ENCODE peak calls at places on chromosomes 11 and 22, in nine cellular contexts. I is cardiac muscle cell, X is brain microvascular endothelial cell, F is cardiac fibroblast, W is OCI-LY7, U is fibroblast of the aortic adventitia, K is progenitor cell of endocrine pancreas, S is heart left ventricle, Q is ovary. P is an unnamed sample.

GRCh38 chr11:128757235-128757711 is 63.4 kb downstream of the FLI1 start:
- DNase-seq in U (no peak), F (peak; percentile 83), X (peak; percentile 77), Q (no peak), S (no peak), W (peak; percentile 88), I (peak; percentile 71), K (no peak), P (peak; percentile 83)

GRCh38 chr11:46338636-46338987 is 8.7 kb upstream of the DGKZ start:
- DNase-seq in I (peak; percentile 47), S (no peak), X (peak; percentile 24), F (no peak), K (no peak), W (no peak), U (no peak), Q (no peak), P (no peak)

GRCh38 chr11:12539570-12539969 is 134.7 kb upstream of the TEAD1 start:
- DNase-seq in K (no peak), X (peak; percentile 88), F (peak; percentile 95), U (peak; percentile 91), Q (no peak), S (no peak), I (peak; percentile 76), W (no peak), P (no peak)

GRCh38 chr22:29269230-29269604 is 1.1 kb downstream of the EWSR1 start:
- DNase-seq in W (peak; percentile 38), I (peak; percentile 25), X (no peak), U (peak; percentile 23), Q (no peak), F (peak; percentile 13), K (no peak), S (no peak), P (no peak)

GRCh38 chr22:37303821-37304274 is 21.5 kb downstream of the CYTH4 start:
- DNase-seq in U (peak; percentile 77), F (peak; percentile 91), K (no peak), X (peak; percentile 91), Q (no peak), W (no peak), I (peak; percentile 79), S (peak; percentile 60), P (no peak)

GRCh38 chr22:20001082-20001638 is 15.5 kb downstream of the ARVCF start:
- DNase-seq in F (peak; percentile 34), I (no peak), S (peak; percentile 30), U (no peak), Q (no peak), K (no peak), W (no peak), X (no peak), P (no peak)

GRCh38 chr11:70087446-70088167 is 9.5 kb downstream of the ANO1 start:
- DNase-seq in I (no peak), F (no peak), S (no peak), X (no peak), Q (no peak), U (no peak), W (no peak), K (no peak), P (no peak)

GRCh38 chr22:23823331-23823791 is 15.4 kb downstream of the DERL3 start:
- DNase-seq in Q (no peak), I (peak; percentile 32), X (peak; percentile 21), K (no peak), W (no peak), S (peak; percentile 39), F (no peak), U (no peak), P (no peak)

GRCh38 chr11:816433-816779 is 2.3 kb upstream of the PNPLA2 start:
- DNase-seq in I (no peak), U (no peak), K (no peak), F (no peak), W (no peak), X (no peak), S (no peak), Q (no peak), P (no peak)

GRCh38 chr22:36341640-36342041 is 46.1 kb downstream of the MYH9 start:
- DNase-seq in U (no peak), K (no peak), W (no peak), S (no peak), X (no peak), Q (no peak), I (no peak), F (no peak), P (no peak)

DNA sequence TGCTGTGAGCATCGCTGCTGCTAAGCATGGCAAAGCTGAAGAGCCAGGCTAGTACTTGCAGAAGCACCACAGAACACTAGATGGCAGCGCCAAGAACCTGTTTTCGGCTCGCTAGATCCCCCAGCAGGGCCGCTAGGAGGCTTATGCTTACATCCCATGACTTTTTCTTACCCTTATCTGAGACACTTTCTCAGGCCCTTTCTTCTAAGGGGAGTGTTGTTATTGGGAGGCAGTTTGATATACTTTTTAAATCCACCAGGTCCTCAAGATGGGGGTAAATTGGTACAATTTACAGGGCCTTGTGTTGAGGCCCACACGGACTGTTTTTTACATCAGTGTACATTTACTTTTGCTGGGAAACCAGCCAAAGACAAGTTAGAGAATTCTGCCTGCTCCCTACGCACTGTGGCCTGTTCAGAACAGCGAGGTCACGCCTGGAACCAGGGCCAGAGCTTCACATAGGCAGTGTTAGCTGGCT is 4.0 kb downstream of the TRIM6 start:
- DNase-seq in X (peak; percentile 88), S (no peak), W (peak; percentile 82), F (peak; percentile 93), U (peak; percentile 94), K (peak; percentile 30), Q (peak; percentile 63), I (peak; percentile 93), P (peak; percentile 79)
- TF ChIP-seq CTCF in X (peak; percentile 96), S (peak; percentile 66), W (peak; percentile 91), F (peak; percentile 96), U (peak; percentile 98), K (peak; percentile 81), Q (no peak), I (peak; percentile 98), P (peak; percentile 89)

GRCh38 chr11:132137981-132138313 is 767.5 kb downstream of the NTM start:
- DNase-seq in K (no peak), I (no peak), X (no peak), S (no peak), U (no peak), W (no peak), F (no peak), Q (no peak), P (no peak)

GRCh38 chr11:132139181-132139580 is 768.8 kb downstream of the NTM start:
- DNase-seq in Q (no peak), F (no peak), W (no peak), S (no peak), I (no peak), U (no peak), K (no peak), X (no peak), P (no peak)

GRCh38 chr11:132142102-132142501 is 771.7 kb downstream of the NTM start:
- DNase-seq in I (no peak), Q (no peak), U (no peak), F (no peak), X (no peak), K (no peak), W (no peak), S (no peak), P (no peak)

GRCh38 chr11:132142554-132142953 is 772.1 kb downstream of the NTM start:
- DNase-seq in F (no peak), K (no peak), Q (no peak), W (no peak), I (no peak), S (no peak), U (no peak), X (no peak), P (no peak)

DNA sequence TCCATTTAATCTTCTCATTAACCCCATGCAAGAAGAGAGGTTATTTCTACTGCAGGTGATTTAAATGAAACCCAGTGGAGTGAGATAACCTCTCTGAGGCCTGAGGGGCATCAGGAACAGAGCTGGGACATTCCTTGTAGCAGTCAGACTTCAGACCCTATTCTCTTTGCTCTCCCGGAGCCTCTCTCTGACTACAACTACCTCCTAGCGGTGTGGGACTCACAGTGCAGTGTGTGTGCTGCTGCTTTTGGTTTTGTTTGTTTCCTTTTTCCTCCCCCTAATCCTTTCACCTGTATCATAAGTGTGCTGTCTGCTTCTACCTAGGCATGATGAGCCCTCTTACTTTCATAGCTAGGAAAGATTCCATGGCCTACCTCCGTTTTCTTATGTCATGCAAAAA is 769.6 kb downstream of the NTM start:
- DNase-seq in Q (no peak), W (no peak), S (no peak), F (no peak), X (no peak), U (no peak), I (no peak), K (no peak), P (no peak)
- TF ChIP-seq CTCF in Q (no peak), W (no peak), S (no peak), F (no peak), X (no peak), U (no peak), I (no peak), K (peak; percentile 35), P (no peak)

GRCh38 chr22:49647346-49648026 is 180.2 kb downstream of the BRD1 start:
- DNase-seq in K (no peak), F (no peak), Q (no peak), U (no peak), I (no peak), X (no peak), W (peak; percentile 5), S (no peak), P (no peak)
- TF ChIP-seq CTCF in K (no peak), F (no peak), Q (no peak), U (no peak), I (no peak), X (no peak), W (peak; percentile 46), S (no peak), P (no peak)

GRCh38 chr11:117595440-117595839 is 201.6 kb downstream of the DSCAML1 start:
- DNase-seq in F (no peak), U (no peak), K (no peak), S (no peak), X (no peak), I (no peak), W (peak; percentile 2), Q (no peak), P (no peak)
- TF ChIP-seq CTCF in F (no peak), U (no peak), K (no peak), S (no peak), X (no peak), I (no peak), W (peak; percentile 43), Q (no peak), P (no peak)

DNA sequence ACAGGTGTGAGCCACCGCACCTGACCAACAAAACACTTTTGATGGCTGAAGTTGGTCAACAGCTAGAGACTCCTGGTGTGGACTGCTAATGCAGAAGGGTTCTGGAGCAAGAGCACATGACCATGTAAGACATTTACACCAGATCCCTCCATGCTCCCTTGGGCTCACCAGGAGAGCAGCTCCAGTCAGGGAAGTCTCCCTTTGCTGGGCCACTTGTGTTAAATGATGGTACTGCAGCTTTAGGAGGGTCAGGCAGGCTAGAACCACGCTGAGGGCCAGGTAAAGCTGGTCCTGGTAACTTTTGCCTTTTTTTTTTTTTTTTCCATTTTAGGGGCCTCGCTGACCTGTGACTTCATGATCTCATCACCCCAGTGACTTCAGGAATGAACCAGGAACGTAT is 146.4 kb downstream of the FBXO7 start:
- DNase-seq in S (no peak), W (no peak), K (no peak), X (no peak), U (no peak), I (no peak), F (no peak), Q (no peak), P (no peak)
- TF ChIP-seq CTCF in S (peak; percentile 15), W (no peak), K (peak; percentile 26), X (no peak), U (no peak), I (no peak), F (no peak), Q (no peak), P (no peak)